ENCODE peak calls at places on chromosomes 7 and 10, in ten cellular contexts. R is NCI-H2081; L is fibroblast of the aortic adventitia; M is heart right ventricle; X is esophagus muscularis mucosa; Z is activated T-helper 9 cell treated with anti-CD3 and anti-CD28 coated beads, Interleukin-2, amount 50 U/mL, for 16 hours; T is amniotic stem cell; Q is activated T-helper 1 cell treated with Interleukin-2 at 50 U/mL for 16 hours; Y is B cell; F is activated CD8-positive, alpha-beta T cell treated with anti-CD3 and anti-CD28 coated beads for 36 hours. B is an unnamed sample.

GRCh38 chr10:87957702-87958101 is 94.3 kb downstream of the PTEN start:
- DNase-seq in T (no peak), Q (no peak), M (no peak), Z (no peak), X (no peak), R (no peak), F (no peak), Y (no peak), L (no peak), B (no peak)

GRCh38 chr7:155454183-155455112 is 3.5 kb upstream of the EN2 start:
- DNase-seq in T (no peak), M (no peak), Q (no peak), X (no peak), L (no peak), Y (peak), F (no peak), Z (no peak), R (no peak), B (no peak)

GRCh38 chr7:2098056-2098455 is 134.7 kb downstream of the MAD1L1 start:
- DNase-seq in R (no peak), F (no peak), Q (no peak), M (no peak), T (no peak), Z (no peak), Y (no peak), L (no peak), X (no peak), B (no peak)

GRCh38 chr7:25795824-25796235 is 356.2 kb upstream of the NFE2L3 start:
- DNase-seq in M (no peak), T (peak), F (no peak), Y (no peak), Q (no peak), R (no peak), Z (no peak), X (no peak), L (peak), B (no peak)

GRCh38 chr10:6416892-6417512 is 163.1 kb downstream of the PRKCQ start:
- DNase-seq in Z (no peak), M (no peak), T (peak), X (no peak), Q (no peak), R (peak), L (peak), Y (peak), F (no peak), B (peak)

GRCh38 chr10:1184541-1185415 is 128.6 kb downstream of the WDR37 start:
- DNase-seq in T (no peak), Z (no peak), Y (no peak), L (no peak), F (no peak), R (no peak), Q (no peak), M (no peak), X (no peak), B (no peak)

GRCh38 chr7:152383341-152384234 is 52.2 kb downstream of the KMT2C start:
- DNase-seq in F (peak), X (no peak), M (no peak), T (no peak), Y (no peak), L (peak), Z (no peak), R (no peak), Q (no peak), B (no peak)

GRCh38 chr10:62907470-62908212 is 91.5 kb upstream of the EGR2 start:
- DNase-seq in M (no peak), R (peak), Q (no peak), L (no peak), T (no peak), F (no peak), Y (no peak), X (no peak), Z (no peak), B (no peak)

GRCh38 chr10:6232846-6233724 is 30.4 kb downstream of the PFKFB3 start:
- DNase-seq in Q (no peak), Z (no peak), L (no peak), F (no peak), Y (no peak), T (no peak), R (no peak), X (no peak), M (no peak), B (peak)

GRCh38 chr10:90274721-90275468 is 573.5 kb downstream of the KIF20B start:
- DNase-seq in M (no peak), Y (no peak), X (no peak), F (no peak), R (no peak), L (no peak), T (no peak), Q (no peak), Z (no peak), B (no peak)

GRCh38 chr10:61819208-61819607 is 82.3 kb upstream of the ARID5B start:
- DNase-seq in Q (no peak), M (no peak), Y (no peak), Z (no peak), R (no peak), T (no peak), L (no peak), F (no peak), X (no peak), B (no peak)

GRCh38 chr7:152897401-152897800 is 137.8 kb downstream of the ACTR3B start:
- DNase-seq in L (no peak), T (no peak), Z (no peak), R (no peak), Y (no peak), Q (no peak), M (no peak), F (no peak), X (no peak), B (no peak)

GRCh38 chr7:30176463-30177090 is 41.8 kb downstream of the MTURN start:
- DNase-seq in Q (no peak), M (no peak), T (no peak), L (no peak), Y (peak), X (no peak), Z (no peak), R (no peak), F (no peak), B (no peak)

GRCh38 chr7:82330706-82331220 is 112.8 kb downstream of the CACNA2D1 start:
- DNase-seq in T (no peak), Y (no peak), F (no peak), X (no peak), M (no peak), R (no peak), Z (no peak), L (no peak), Q (no peak), B (no peak)

GRCh38 chr7:2660359-2661095 is 27.5 kb upstream of the AMZ1 start:
- DNase-seq in L (no peak), Q (no peak), T (no peak), Y (no peak), M (no peak), F (peak), Z (no peak), X (no peak), R (no peak), B (no peak)

GRCh38 chr10:86004310-86004709 is 362.3 kb downstream of the GRID1 start:
- DNase-seq in R (no peak), T (no peak), F (no peak), Z (no peak), M (no peak), X (no peak), Q (no peak), Y (no peak), L (no peak), B (no peak)

GRCh38 chr10:62456611-62457101 is 82.5 kb downstream of the ZNF365 start:
- DNase-seq in Z (no peak), Q (no peak), X (no peak), R (no peak), L (no peak), T (no peak), F (peak), M (no peak), Y (peak), B (no peak)

B was measured in Ammon's horn.